ENCODE peak calls at places on chromosomes 7 and 10, in nine cellular contexts. I is T-helper 9 cell; C is lung microvascular endothelial cell; D is adipocyte; L is activated CD8-positive, alpha-beta memory T cell treated with anti-CD3 and anti-CD28 coated beads for 48 hours; T is Ammon's horn; S is MCF 10A; V is stimulated activated CD4-positive, alpha-beta T cell treated with anti-CD3 and anti-CD28 coated beads, Interleukin-1b, Interleukin-23, amount 100 ng/mL, for 24 hours; Z is GM13976. Y is an unnamed sample.

GRCh38 chr7:155451522-155452239 is 6.2 kb upstream of the EN2 start:
- DNase-seq in I (no peak), C (no peak), D (no peak), L (no peak), T (no peak), S (no peak), V (no peak), Z (no peak), Y (no peak)

GRCh38 chr7:83427929-83428328 is 221.0 kb downstream of the SEMA3E start:
- DNase-seq in I (no peak), C (no peak), D (no peak), L (no peak), T (no peak), S (peak; percentile 27), V (no peak), Z (no peak), Y (no peak)

GRCh38 chr10:42990721-42991441 is 86.0 kb upstream of the RET start:
- DNase-seq in I (no peak), C (no peak), D (no peak), L (no peak), T (no peak), S (no peak), V (no peak), Z (peak; percentile 27), Y (no peak)

GRCh38 chr10:33559105-33559504 is 224.6 kb upstream of the NRP1 start:
- DNase-seq in I (no peak), C (peak; percentile 25), D (peak; percentile 75), L (no peak), T (peak; percentile 13), S (peak; percentile 88), V (no peak), Z (no peak), Y (no peak)

GRCh38 chr10:63247771-63248170 is 114.6 kb downstream of the NRBF2 start:
- DNase-seq in I (no peak), C (no peak), D (peak; percentile 35), L (no peak), T (no peak), S (peak; percentile 65), V (no peak), Z (no peak), Y (no peak)

GRCh38 chr7:14495633-14496032 is 406.9 kb downstream of the DGKB start:
- DNase-seq in I (no peak), C (no peak), D (no peak), L (no peak), T (no peak), S (no peak), V (no peak), Z (no peak), Y (no peak)

GRCh38 chr7:21454906-21455305 is 27.0 kb downstream of the SP4 start:
- DNase-seq in I (no peak), C (no peak), D (no peak), L (no peak), T (no peak), S (no peak), V (no peak), Z (no peak), Y (no peak)

GRCh38 chr7:128233471-128233870 is 7.6 kb upstream of the LEP start:
- DNase-seq in I (no peak), C (no peak), D (no peak), L (no peak), T (no peak), S (peak; percentile 30), V (no peak), Z (no peak), Y (no peak)

GRCh38 chr7:137454169-137455166 is 110.9 kb upstream of the PTN start:
- DNase-seq in I (no peak), C (peak; percentile 45), D (peak; percentile 85), L (no peak), T (peak; percentile 58), S (peak; percentile 57), V (no peak), Z (peak; percentile 30), Y (no peak)

GRCh38 chr7:76225379-76225778 is 23.7 kb downstream of the SRRM3 start:
- DNase-seq in I (no peak), C (peak; percentile 40), D (peak; percentile 48), L (no peak), T (no peak), S (peak; percentile 43), V (no peak), Z (peak; percentile 74), Y (peak; percentile 42)

GRCh38 chr7:90552521-90552920 is 43.6 kb upstream of the CDK14 start:
- DNase-seq in I (no peak), C (peak; percentile 39), D (peak; percentile 61), L (no peak), T (no peak), S (peak; percentile 34), V (no peak), Z (no peak), Y (no peak)

GRCh38 chr7:21426286-21426957 is 1.5 kb upstream of the SP4 start:
- DNase-seq in I (no peak), C (no peak), D (peak; percentile 14), L (no peak), T (no peak), S (peak; percentile 53), V (no peak), Z (no peak), Y (no peak)

GRCh38 chr7:37208528-37208927 is 240.1 kb downstream of the ELMO1 start:
- DNase-seq in I (no peak), C (peak; percentile 81), D (peak; percentile 98), L (no peak), T (peak; percentile 92), S (peak; percentile 87), V (no peak), Z (peak; percentile 57), Y (no peak)

GRCh38 chr7:49708590-49708989 is 64.8 kb upstream of the VWC2 start:
- DNase-seq in I (no peak), C (no peak), D (no peak), L (no peak), T (no peak), S (no peak), V (no peak), Z (no peak), Y (no peak)

GRCh38 chr7:110766874-110767273 is 324.1 kb upstream of the LRRN3 start:
- DNase-seq in I (no peak), C (no peak), D (no peak), L (no peak), T (no peak), S (no peak), V (no peak), Z (no peak), Y (no peak)

GRCh38 chr10:118973744-118974143 is 55.8 kb upstream of the NANOS1 start:
- DNase-seq in I (no peak), C (no peak), D (no peak), L (no peak), T (no peak), S (no peak), V (no peak), Z (no peak), Y (no peak)

GRCh38 chr7:44219371-44220045 is 18.7 kb downstream of the YKT6 start:
- DNase-seq in I (no peak), C (no peak), D (no peak), L (no peak), T (no peak), S (no peak), V (no peak), Z (no peak), Y (no peak)

GRCh38 chr10:48289652-48290238 is 15.2 kb upstream of the FRMPD2 start:
- DNase-seq in I (peak; percentile 33), C (peak; percentile 59), D (peak; percentile 73), L (peak; percentile 6), T (peak; percentile 80), S (peak; percentile 58), V (no peak), Z (peak; percentile 57), Y (peak; percentile 29)

GRCh38 chr7:149196151-149196704 is 882 bp downstream of the ZNF282 start:
- DNase-seq in I (no peak), C (peak; percentile 22), D (peak; percentile 49), L (no peak), T (no peak), S (peak; percentile 33), V (no peak), Z (peak; percentile 47), Y (peak; percentile 51)

GRCh38 chr10:74544106-74544505 is 282.3 kb upstream of the KAT6B start:
- DNase-seq in I (no peak), C (peak; percentile 52), D (peak; percentile 34), L (no peak), T (no peak), S (no peak), V (no peak), Z (no peak), Y (no peak)

GRCh38 chr7:130902755-130903357 is 168.8 kb upstream of the KLF14 start:
- DNase-seq in I (no peak), C (no peak), D (no peak), L (no peak), T (no peak), S (no peak), V (no peak), Z (no peak), Y (no peak)

GRCh38 chr10:69685802-69686585 is 55.9 kb downstream of the FAM241B start:
- DNase-seq in I (no peak), C (no peak), D (peak; percentile 44), L (no peak), T (no peak), S (no peak), V (no peak), Z (no peak), Y (no peak)

GRCh38 chr10:129908406-129908805 is 55.7 kb downstream of the EBF3 start:
- DNase-seq in I (no peak), C (no peak), D (no peak), L (no peak), T (no peak), S (no peak), V (no peak), Z (no peak), Y (no peak)

GRCh38 chr10:16663472-16663871 is 141.8 kb upstream of the C1QL3 start:
- DNase-seq in I (no peak), C (no peak), D (no peak), L (no peak), T (no peak), S (no peak), V (no peak), Z (no peak), Y (no peak)

GRCh38 chr7:140841316-140841715 is 83.4 kb downstream of the BRAF start:
- DNase-seq in I (no peak), C (no peak), D (peak; percentile 43), L (no peak), T (no peak), S (no peak), V (no peak), Z (no peak), Y (no peak)

GRCh38 chr7:86708334-86708733 is 64.6 kb downstream of the GRM3 start:
- DNase-seq in I (no peak), C (no peak), D (no peak), L (no peak), T (peak; percentile 82), S (no peak), V (no peak), Z (no peak), Y (no peak)

GRCh38 chr7:114502454-114503254 is 88.0 kb downstream of the FOXP2 start:
- DNase-seq in I (no peak), C (no peak), D (peak; percentile 61), L (no peak), T (no peak), S (peak; percentile 5), V (no peak), Z (no peak), Y (no peak)

GRCh38 chr7:31120800-31121513 is 68.8 kb downstream of the ADCYAP1R1 start:
- DNase-seq in I (no peak), C (no peak), D (no peak), L (no peak), T (no peak), S (no peak), V (no peak), Z (no peak), Y (no peak)

GRCh38 chr10:3287566-3288445 is 115.2 kb upstream of the PITRM1 start:
- DNase-seq in I (no peak), C (no peak), D (no peak), L (no peak), T (no peak), S (no peak), V (no peak), Z (no peak), Y (no peak)

GRCh38 chr10:62851449-62851848 is 35.3 kb upstream of the EGR2 start:
- DNase-seq in I (no peak), C (peak; percentile 6), D (no peak), L (no peak), T (no peak), S (peak; percentile 34), V (no peak), Z (no peak), Y (no peak)

Y was measured in CD8-positive, alpha-beta T cell.